ENCODE peak calls at places on chromosomes 6 and 20, in five cellular contexts. G is endodermal cell, W is ovary, U is lower lobe of right lung, Z is coronary artery. Q is an unnamed sample.
A peak's percentile ranks its signal among the peaks of the same experiment; 100 is the strongest.

GRCh38 chr6:166419268-166419667 is 36.5 kb upstream of the MPC1 start:
- DNase-seq in Z (no peak), W (no peak), U (no peak), G (no peak), Q (no peak)

GRCh38 chr6:66930559-66931290 is 1223.7 kb upstream of the EYS start:
- DNase-seq in W (no peak), Z (no peak), U (no peak), G (no peak), Q (no peak)

GRCh38 chr6:122548820-122549219 is 61.4 kb upstream of the PKIB start:
- DNase-seq in U (no peak), Z (no peak), W (no peak), G (no peak), Q (no peak)

GRCh38 chr6:150599199-150600002 is at the start of gene PLEKHG1:
- DNase-seq in G (peak; percentile 87), Z (no peak), W (peak; percentile 77), U (peak; percentile 85), Q (peak; percentile 92)

GRCh38 chr6:119207973-119208725 is 129.7 kb upstream of the FAM184A start:
- DNase-seq in W (no peak), U (no peak), G (no peak), Z (no peak), Q (no peak)

GRCh38 chr6:84645000-84645399 is 119.4 kb downstream of the TBX18 start:
- DNase-seq in W (no peak), U (no peak), Z (no peak), G (no peak), Q (no peak)

GRCh38 chr20:42003380-42003779 is 385.2 kb upstream of the CHD6 start:
- DNase-seq in W (no peak), Z (no peak), G (no peak), U (no peak), Q (no peak)

GRCh38 chr20:58192567-58192966 is 35.9 kb downstream of the ANKRD60 start:
- DNase-seq in Z (no peak), G (peak; percentile 83), W (no peak), U (no peak), Q (peak; percentile 88)

GRCh38 chr6:164085086-164085485 is 670.6 kb downstream of the QKI start:
- DNase-seq in U (no peak), G (no peak), Z (no peak), W (no peak), Q (no peak)
- H3K4me3 ChIP-seq in U (no peak overlapping the region), G (no peak overlapping the region), Z (peak overlapping the region; percentile 52), W (no peak overlapping the region), Q (no peak overlapping the region)

GRCh38 chr6:137496392-137496767 is 2.2 kb upstream of the OLIG3 start:
- DNase-seq in Z (no peak), W (no peak), U (no peak), G (peak; percentile 79), Q (peak; percentile 75)
- H3K4me3 ChIP-seq in Z (peak overlapping the region; percentile 59), W (no peak overlapping the region), U (no peak overlapping the region), G (no peak overlapping the region), Q (peak overlapping the region; percentile 20)

DNA sequence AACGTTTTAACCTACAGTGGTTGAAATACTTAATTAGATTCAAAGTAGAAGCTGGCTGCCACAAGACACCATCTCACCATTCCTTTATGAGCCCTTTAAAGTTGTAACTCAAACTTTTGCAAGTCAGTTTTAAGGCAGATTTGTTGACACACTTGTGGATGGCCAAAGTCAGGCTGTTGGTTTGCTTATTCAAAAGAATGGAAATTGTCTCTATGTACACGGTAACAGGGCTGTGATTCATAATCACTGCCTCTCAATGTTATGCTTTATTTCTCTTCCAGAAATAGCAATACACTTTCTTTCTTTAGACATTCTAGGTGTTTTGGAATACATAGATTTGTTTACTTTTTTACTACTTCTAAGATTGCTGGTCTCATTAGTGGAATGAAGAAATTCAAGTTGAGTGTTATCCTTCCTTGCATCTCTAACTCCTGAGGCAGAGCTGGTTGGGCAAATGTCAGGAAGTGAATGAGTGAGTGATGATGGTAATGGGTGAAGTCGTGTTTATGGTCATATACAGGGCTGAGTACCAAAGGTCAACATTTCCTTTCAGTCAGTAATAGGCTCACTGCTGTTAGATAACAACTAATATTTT is 196.6 kb upstream of the GMDS start:
- DNase-seq in Z (no peak), U (no peak), G (no peak), W (no peak), Q (no peak)
- H3K4me3 ChIP-seq in Z (no peak overlapping the region), U (no peak overlapping the region), G (no peak overlapping the region), W (no peak overlapping the region), Q (no peak overlapping the region)

DNA sequence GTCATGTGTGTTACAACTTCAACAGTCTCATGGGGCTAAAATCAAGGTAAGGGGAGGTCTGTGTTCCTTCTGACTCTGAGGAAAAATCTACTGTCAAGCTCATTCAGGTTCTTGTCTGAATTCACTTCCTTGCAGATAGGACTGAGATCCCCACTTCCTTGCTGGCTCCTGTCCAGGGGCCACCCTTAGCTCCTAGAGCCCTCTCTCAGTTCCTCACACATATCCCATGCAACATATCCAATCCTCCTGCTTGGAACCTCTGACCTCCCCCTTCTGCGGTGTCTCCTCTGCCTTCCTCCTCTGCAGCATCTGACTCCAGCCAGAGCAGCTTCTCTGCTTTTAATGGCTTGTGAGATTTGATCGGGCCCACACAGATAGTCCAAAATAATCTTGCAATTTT is 27.1 kb upstream of the MICB start:
- DNase-seq in G (no peak), W (no peak), Z (no peak), U (no peak), Q (no peak)
- H3K4me3 ChIP-seq in G (no peak overlapping the region), W (no peak overlapping the region), Z (no peak overlapping the region), U (no peak overlapping the region), Q (no peak overlapping the region)

DNA sequence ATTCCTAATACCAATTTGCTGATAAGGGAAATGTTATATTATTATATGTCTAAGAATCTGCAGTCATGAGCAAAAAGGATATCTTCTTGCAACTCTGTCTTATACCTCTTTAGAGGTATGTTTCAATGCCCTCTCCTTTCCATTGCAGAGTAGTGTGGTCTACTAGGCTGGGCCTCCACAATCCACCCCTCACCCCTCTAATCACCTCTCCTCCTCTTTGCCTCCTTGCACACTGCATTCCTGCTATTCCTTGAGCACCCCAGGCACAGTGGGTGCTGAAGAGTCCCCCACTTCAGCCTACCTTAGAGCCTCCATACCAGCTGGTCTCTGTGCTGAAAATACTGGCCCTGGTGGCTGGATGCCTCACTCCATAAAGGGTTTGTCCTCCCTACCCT is 26.9 kb downstream of the ARMC2 start:
- DNase-seq in U (no peak), W (no peak), G (no peak), Z (no peak), Q (no peak)
- H3K4me3 ChIP-seq in U (no peak overlapping the region), W (no peak overlapping the region), G (no peak overlapping the region), Z (peak overlapping the region; percentile 6), Q (no peak overlapping the region)

DNA sequence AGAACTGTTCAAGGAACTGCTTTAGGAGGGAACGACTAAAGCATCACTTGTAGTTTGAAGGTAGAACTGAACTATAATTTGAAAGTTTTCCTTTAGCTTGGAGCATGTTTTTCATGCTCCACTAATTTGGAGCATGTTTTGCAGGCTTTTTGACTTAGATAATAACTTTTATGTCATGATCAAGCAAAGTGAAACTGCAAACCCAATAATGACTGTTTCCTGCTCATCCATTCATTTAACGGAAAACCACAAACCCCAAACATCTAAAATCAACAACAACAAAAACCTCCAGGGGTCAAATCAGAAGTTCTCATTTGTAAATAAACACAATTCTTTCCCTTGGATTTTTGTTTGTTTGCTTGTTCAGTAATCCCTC is 2.8 kb downstream of the SIM1 start:
- DNase-seq in Z (no peak), W (no peak), G (no peak), U (no peak), Q (no peak)
- H3K4me3 ChIP-seq in Z (no peak overlapping the region), W (no peak overlapping the region), G (peak overlapping the region; percentile 78), U (no peak overlapping the region), Q (no peak overlapping the region)

GRCh38 chr6:12014027-12014872 is 2.1 kb downstream of the HIVEP1 start:
- DNase-seq in W (no peak), U (no peak), Z (no peak), G (no peak), Q (no peak)
- H3K4me3 ChIP-seq in W (no peak overlapping the region), U (no peak overlapping the region), Z (peak overlapping the region; percentile 93), G (peak overlapping the region; percentile 98), Q (no peak overlapping the region)

DNA sequence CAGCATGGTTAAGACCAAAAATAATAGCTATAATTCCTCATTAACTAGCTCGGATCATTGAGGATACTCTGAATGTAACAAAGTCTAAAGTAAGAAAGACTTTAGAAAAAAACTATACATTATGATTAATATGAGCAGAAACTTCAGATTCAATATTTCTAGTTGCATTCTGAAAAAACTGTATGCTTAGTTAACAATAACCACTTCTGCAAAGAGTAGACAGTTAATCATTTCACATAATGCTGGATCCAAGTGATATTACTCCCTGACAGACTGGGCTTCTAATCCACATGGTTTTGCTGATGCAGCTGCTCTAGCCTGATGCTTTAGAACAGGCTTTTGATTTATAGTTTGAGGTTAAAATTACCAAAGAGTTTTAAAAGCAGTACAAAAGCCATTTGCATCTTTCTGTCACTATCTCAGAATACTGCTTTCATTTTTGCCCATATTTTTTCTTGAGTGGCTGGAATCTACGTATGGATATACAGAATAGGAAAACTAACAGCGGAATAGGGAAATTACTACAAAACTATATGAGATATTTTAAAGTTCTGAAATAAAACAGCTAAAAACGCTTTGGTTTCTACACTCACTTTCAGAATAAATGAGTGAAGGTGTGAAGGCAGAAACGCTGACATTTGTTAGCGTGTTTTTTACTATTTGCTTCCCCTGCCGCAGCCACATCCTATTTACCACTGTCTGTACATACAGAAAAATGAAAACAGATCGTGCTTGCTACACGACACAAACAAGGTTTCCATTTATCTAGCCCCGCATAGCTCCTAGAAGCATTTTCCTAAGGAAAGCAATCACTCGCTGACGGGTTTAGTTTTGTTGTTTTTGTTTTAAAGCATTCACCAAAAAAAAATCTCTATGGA is 61.8 kb downstream of the METTL24 start:
- DNase-seq in G (no peak), W (no peak), Z (no peak), U (no peak), Q (no peak)
- H3K4me3 ChIP-seq in G (no peak overlapping the region), W (peak overlapping the region; percentile 9), Z (no peak overlapping the region), U (no peak overlapping the region), Q (no peak overlapping the region)